ENCODE peak calls at places on chromosomes 2 and 18, in five cellular contexts. F is mammary epithelial cell, D is tibial artery, H is GM23248, P is A673. S is an unnamed sample. For H3K4me1, the result is how much of the 10 kb centered on the place peaks cover.

GRCh38 chr2:190746971-190747761 is 98.3 kb downstream of the NAB1 start:
- DNase-seq in F (no peak), D (no peak), H (peak), P (no peak), S (peak)

GRCh38 chr2:102050854-102051391 is 59.2 kb downstream of the IL1R2 start:
- DNase-seq in F (no peak), D (peak), H (peak), P (peak), S (no peak)

GRCh38 chr2:159797468-159798375 is at the start of gene CD302:
- DNase-seq in F (peak), D (peak), H (peak), P (peak), S (peak)

GRCh38 chr2:181848356-181848876 is 43.1 kb upstream of the ITPRID2 start:
- DNase-seq in F (no peak), D (no peak), H (peak), P (peak), S (no peak)

GRCh38 chr2:105458076-105458475 is 59.2 kb upstream of the FHL2 start:
- DNase-seq in F (no peak), D (no peak), H (no peak), P (no peak), S (no peak)

GRCh38 chr2:173405171-173405750 is 50.6 kb downstream of the CDCA7 start:
- DNase-seq in F (no peak), D (no peak), H (no peak), P (no peak), S (peak)

GRCh38 chr2:65370387-65371093 is 61.9 kb downstream of the SPRED2 start:
- DNase-seq in F (no peak), D (no peak), H (no peak), P (no peak), S (peak)

GRCh38 chr2:144479138-144479537 is 40.8 kb downstream of the ZEB2 start:
- DNase-seq in F (peak), D (no peak), H (peak), P (no peak), S (peak)

GRCh38 chr18:6682437-6683111 is 46.9 kb upstream of the ARHGAP28 start:
- DNase-seq in F (no peak), D (no peak), H (no peak), P (no peak), S (no peak)

GRCh38 chr2:47652041-47652713 is 130.8 kb upstream of the MSH6 start:
- DNase-seq in F (no peak), D (no peak), H (no peak), P (no peak), S (no peak)

GRCh38 chr2:226687641-226688253 is 111.9 kb downstream of the IRS1 start:
- DNase-seq in F (peak), D (no peak), H (no peak), P (no peak), S (peak)

GRCh38 chr2:38446418-38446817 is 69.3 kb upstream of the ATL2 start:
- DNase-seq in F (no peak), D (no peak), H (no peak), P (no peak), S (no peak)

GRCh38 chr2:73109796-73110540 is 2.8 kb downstream of the RAB11FIP5 start:
- DNase-seq in F (no peak), D (no peak), H (no peak), P (no peak), S (no peak)

GRCh38 chr18:63223837-63224236 is 95.7 kb downstream of the BCL2 start:
- DNase-seq in F (no peak), D (no peak), H (no peak), P (no peak), S (no peak)

GRCh38 chr18:5463390-5463789 is 80.4 kb downstream of the EPB41L3 start:
- DNase-seq in F (no peak), D (peak), H (peak), P (peak), S (no peak)

GRCh38 chr2:33023732-33024301 is 77.1 kb downstream of the LTBP1 start:
- DNase-seq in F (no peak), D (no peak), H (peak), P (no peak), S (no peak)

GRCh38 chr2:73043978-73044832 is 27.3 kb downstream of the SFXN5 start:
- DNase-seq in F (no peak), D (no peak), H (no peak), P (no peak), S (no peak)

GRCh38 chr2:53452957-53453748 is 314.5 kb upstream of the CHAC2 start:
- DNase-seq in F (no peak), D (no peak), H (no peak), P (no peak), S (no peak)

GRCh38 chr2:239942871-239943311 is 82.3 kb downstream of the NDUFA10 start:
- DNase-seq in F (no peak), D (no peak), H (no peak), P (no peak), S (no peak)

GRCh38 chr2:240322231-240322955 is 113.1 kb upstream of the GPC1 start:
- DNase-seq in F (no peak), D (no peak), H (peak), P (no peak), S (no peak)

GRCh38 chr2:147646999-147647588 is 197.7 kb upstream of the ACVR2A start:
- DNase-seq in F (no peak), D (no peak), H (no peak), P (peak), S (no peak)

GRCh38 chr18:35525795-35526475 is 28.2 kb upstream of the INO80C start:
- DNase-seq in F (no peak), D (no peak), H (peak), P (no peak), S (no peak)

GRCh38 chr2:85695691-85696668 is 1.8 kb downstream of the GNLY start:
- DNase-seq in F (no peak), D (no peak), H (no peak), P (no peak), S (no peak)

GRCh38 chr2:12091201-12091806 is 344.9 kb downstream of the LPIN1 start:
- DNase-seq in F (no peak), D (no peak), H (peak), P (peak), S (no peak)

GRCh38 chr2:12089496-12089895 is 343.1 kb downstream of the LPIN1 start:
- DNase-seq in F (no peak), D (no peak), H (no peak), P (no peak), S (no peak)

GRCh38 chr2:12089001-12089400 is 342.6 kb downstream of the LPIN1 start:
- DNase-seq in F (no peak), D (no peak), H (no peak), P (no peak), S (no peak)

GRCh38 chr2:12090072-12090471 is 343.6 kb downstream of the LPIN1 start:
- DNase-seq in F (no peak), D (no peak), H (no peak), P (no peak), S (no peak)

GRCh38 chr2:12090590-12090989 is 344.2 kb downstream of the LPIN1 start:
- DNase-seq in F (no peak), D (no peak), H (peak), P (no peak), S (no peak)
- H3K4me1 ChIP-seq in F (under half), D (under half), H (under half), P (under half), S (under half)

GRCh38 chr2:230842473-230842872 is 22.3 kb upstream of the ITM2C start:
- DNase-seq in F (peak), D (no peak), H (no peak), P (no peak), S (no peak)

GRCh38 chr2:230846360-230846759 is 18.4 kb upstream of the ITM2C start:
- DNase-seq in F (no peak), D (no peak), H (no peak), P (no peak), S (no peak)

GRCh38 chr2:230847883-230848388 is 16.8 kb upstream of the ITM2C start:
- DNase-seq in F (peak), D (peak), H (peak), P (peak), S (peak)

DNA sequence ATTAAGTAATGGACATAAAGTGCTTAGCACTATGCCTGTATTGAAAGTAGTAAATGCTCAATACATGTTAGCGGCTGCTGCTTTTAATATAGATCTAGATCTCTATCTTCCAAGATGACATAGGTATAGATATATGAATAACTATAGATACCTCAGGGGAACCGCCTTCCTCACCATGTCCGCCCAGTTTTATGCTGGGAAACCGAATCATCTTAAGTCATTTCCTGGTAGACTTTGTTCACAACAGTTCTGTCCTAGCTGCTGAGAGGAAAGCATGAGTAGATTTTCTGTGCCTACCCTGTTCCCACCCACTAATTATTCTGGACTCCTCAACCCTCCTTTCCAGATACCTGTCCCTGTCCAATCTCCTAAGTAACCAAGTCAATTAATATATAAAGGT is 21.6 kb upstream of the ITM2C start:
- DNase-seq in F (no peak), D (no peak), H (no peak), P (no peak), S (no peak)
- H3K27ac ChIP-seq in F (no peak), D (no peak), H (no peak), P (no peak), S (no peak)

DNA sequence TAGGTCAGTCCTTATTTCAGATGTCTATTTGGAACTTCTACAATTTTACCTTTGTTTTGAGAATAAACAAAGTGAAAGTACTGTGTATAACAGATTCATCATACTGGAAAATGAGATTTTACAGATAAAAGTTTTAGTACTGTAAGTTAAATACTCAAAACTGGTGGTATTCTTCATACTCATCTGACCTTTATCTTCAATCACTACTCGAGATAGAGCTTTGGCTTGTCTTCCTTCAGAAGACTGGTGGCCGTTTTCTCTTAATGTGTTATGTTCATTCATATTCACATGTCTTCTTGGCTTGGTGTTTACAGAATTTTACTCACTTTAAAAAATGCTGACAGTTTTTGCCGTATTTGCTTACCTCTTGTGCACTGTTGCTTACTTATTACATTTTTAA is 2.1 kb downstream of the SPOPL start:
- DNase-seq in F (no peak), D (no peak), H (peak), P (no peak), S (no peak)
- H3K4me1 ChIP-seq in F (under half), D (under half), H (under half), P (under half), S (under half)

DNA sequence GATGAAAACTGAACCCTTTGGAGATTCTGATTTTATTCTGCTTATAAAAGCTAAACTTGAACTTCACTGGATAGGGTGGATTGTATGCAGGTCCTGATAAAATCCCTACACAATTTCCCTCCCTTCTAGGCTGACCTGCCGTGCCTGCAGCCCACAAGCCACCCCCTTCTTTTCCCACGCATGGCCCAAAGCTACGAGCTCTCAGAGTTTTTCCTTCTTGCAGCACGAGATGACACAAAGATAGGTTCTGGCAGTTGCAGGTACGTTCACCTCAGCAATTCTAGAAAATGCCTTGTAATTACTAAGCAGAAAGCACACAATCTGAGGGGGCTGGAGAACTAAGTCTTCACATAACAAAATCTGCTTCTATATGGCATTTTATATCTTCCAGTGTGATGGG is 110.6 kb upstream of the ATP8B1 start:
- DNase-seq in F (no peak), D (no peak), H (no peak), P (no peak), S (no peak)
- H3K27ac ChIP-seq in F (no peak), D (no peak), H (no peak), P (no peak), S (no peak)

GRCh38 chr2:54574107-54574859 is 118.2 kb downstream of the SPTBN1 start:
- DNase-seq in F (peak), D (no peak), H (peak), P (no peak), S (no peak)

GRCh38 chr2:54574860-54575247 is 118.7 kb downstream of the SPTBN1 start:
- DNase-seq in F (no peak), D (no peak), H (no peak), P (no peak), S (no peak)

GRCh38 chr2:54577035-54577434 is 120.9 kb downstream of the SPTBN1 start:
- DNase-seq in F (peak), D (no peak), H (no peak), P (no peak), S (peak)

GRCh38 chr2:54573532-54573915 is 117.4 kb downstream of the SPTBN1 start:
- DNase-seq in F (no peak), D (no peak), H (no peak), P (peak), S (no peak)

DNA sequence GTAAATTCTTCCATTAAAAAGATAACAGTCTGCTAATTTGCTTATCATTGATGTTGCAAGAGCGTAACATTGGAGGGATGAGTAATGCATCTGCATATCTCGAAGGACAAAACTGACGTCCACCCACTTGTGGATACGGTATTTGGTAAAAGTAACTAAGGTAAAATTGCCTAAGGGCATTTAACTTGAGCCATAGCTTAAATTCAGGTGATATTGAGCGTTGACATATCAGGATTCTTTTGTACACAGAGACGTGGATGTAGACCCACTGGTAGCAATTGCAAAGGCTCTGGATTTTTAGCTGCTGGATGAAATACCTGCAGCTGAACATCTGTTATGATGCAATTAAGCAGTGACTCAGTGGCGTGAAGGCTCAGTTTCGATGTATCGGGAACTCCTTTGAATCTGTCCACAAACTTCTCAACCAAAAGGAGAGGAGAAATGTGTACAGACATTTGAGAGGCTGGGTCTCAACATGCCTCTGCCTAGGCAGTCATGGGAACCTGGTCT is 119.3 kb downstream of the SPTBN1 start:
- DNase-seq in F (peak), D (no peak), H (peak), P (no peak), S (no peak)
- H3K4me1 ChIP-seq in F (half or more), D (under half), H (under half), P (half or more), S (under half)

GRCh38 chr2:195535911-195536522 is 121.0 kb upstream of the SLC39A10 start:
- DNase-seq in F (no peak), D (peak), H (no peak), P (no peak), S (no peak)

GRCh38 chr2:195532628-195533271 is 124.3 kb upstream of the SLC39A10 start:
- DNase-seq in F (peak), D (no peak), H (peak), P (peak), S (no peak)

GRCh38 chr2:195532255-195532627 is 124.8 kb upstream of the SLC39A10 start:
- DNase-seq in F (no peak), D (no peak), H (peak), P (no peak), S (no peak)

GRCh38 chr2:195531754-195532153 is 125.3 kb upstream of the SLC39A10 start:
- DNase-seq in F (no peak), D (no peak), H (peak), P (peak), S (no peak)

DNA sequence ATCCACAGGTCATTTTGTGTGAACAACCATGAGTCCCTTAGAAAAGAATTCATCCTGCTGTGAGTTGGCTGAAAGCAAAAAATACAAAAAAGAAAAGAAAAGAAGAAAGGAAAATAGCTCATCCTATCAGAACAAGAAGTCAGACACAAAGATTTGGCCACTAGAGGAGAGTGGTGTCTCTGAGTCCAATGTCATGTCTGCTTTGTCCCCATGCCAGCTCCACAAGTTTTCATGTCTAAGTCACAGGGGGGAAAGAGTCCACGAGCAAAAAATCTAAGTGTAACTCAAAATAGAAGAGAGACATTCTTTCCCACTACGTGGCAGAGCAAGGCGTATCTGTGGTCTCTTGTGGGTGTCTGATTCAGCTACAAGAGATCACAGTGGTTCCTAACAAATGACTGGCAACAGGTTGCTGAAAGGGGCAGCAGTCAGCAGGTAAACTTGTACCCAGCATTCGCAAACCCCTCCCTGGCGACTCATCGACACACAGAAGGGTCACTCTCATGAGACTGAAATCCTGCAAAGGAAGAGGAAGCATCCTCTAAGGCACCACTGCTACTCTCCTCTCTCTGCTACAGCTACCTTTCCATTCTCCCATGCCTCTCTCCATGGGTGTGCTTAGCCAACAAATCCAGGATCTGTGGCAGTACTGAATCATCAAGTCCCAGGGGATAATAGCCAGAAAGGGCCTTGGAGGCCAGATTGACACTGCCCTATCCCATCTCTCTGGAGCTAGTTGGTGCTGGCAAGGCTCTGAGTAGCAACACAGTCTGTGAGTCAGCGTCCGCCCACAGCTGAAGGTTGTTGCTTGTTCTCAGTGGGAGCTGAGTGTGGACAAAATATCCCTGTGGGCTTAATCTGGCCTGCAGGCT is 123.0 kb upstream of the SLC39A10 start:
- DNase-seq in F (peak), D (peak), H (peak), P (peak), S (no peak)
- H3K27ac ChIP-seq in F (peak), D (peak), H (peak), P (no peak), S (no peak)

S was measured in SJCRH30.